ENCODE peak calls at places on chromosomes 13 and 19, in ten cellular contexts. O is mammary epithelial cell, X is Peyer's patch, F is A549, U is small intestine, Y is hepatocyte, K is stomach, E is AG04450, Z is HCT116, S is testis. R is an unnamed sample.

GRCh38 chr13:102484329-102484728 is 82.5 kb upstream of the FGF14 start:
- DNase-seq in X (no peak), K (no peak), Y (no peak), F (no peak), E (no peak), Z (no peak), U (no peak), S (no peak), O (peak), R (no peak)

GRCh38 chr19:46533085-46534081 is 37.7 kb upstream of the PNMA8B start:
- DNase-seq in Z (no peak), K (no peak), Y (no peak), X (no peak), S (no peak), U (no peak), F (no peak), E (no peak), O (no peak), R (no peak)

GRCh38 chr13:85191996-85192395 is 607.2 kb downstream of the SLITRK6 start:
- DNase-seq in F (no peak), Z (no peak), U (no peak), Y (no peak), E (no peak), O (no peak), K (no peak), S (no peak), X (no peak), R (no peak)

GRCh38 chr19:33644284-33644836 is 22.6 kb downstream of the CHST8 start:
- DNase-seq in X (no peak), E (no peak), S (no peak), O (no peak), Z (no peak), Y (no peak), U (no peak), F (no peak), K (no peak), R (peak)

GRCh38 chr13:26185720-26186119 is 36.4 kb downstream of the RNF6 start:
- DNase-seq in F (no peak), S (no peak), U (no peak), Y (peak), X (no peak), Z (no peak), O (no peak), K (no peak), E (no peak), R (no peak)

GRCh38 chr19:43936219-43936618 is 1.1 kb upstream of the ZNF45 start:
- DNase-seq in Y (no peak), Z (no peak), O (peak), U (peak), F (no peak), E (no peak), X (no peak), S (no peak), K (no peak), R (no peak)

GRCh38 chr13:66212511-66212910 is 1017.6 kb downstream of the PCDH9 start:
- DNase-seq in Z (no peak), Y (no peak), E (no peak), U (no peak), F (no peak), K (no peak), O (no peak), S (no peak), X (no peak), R (no peak)

GRCh38 chr19:36514012-36514612 is 14.0 kb downstream of the ZNF260 start:
- DNase-seq in O (no peak), F (no peak), X (no peak), Y (no peak), K (no peak), Z (no peak), E (no peak), S (no peak), U (no peak), R (no peak)

GRCh38 chr13:31201341-31202024 is 1.7 kb downstream of the B3GLCT start:
- DNase-seq in Y (no peak), K (no peak), O (peak), F (no peak), Z (no peak), E (no peak), S (peak), U (no peak), X (no peak), R (no peak)

GRCh38 chr13:33676700-33677048 is 141.3 kb upstream of the RFC3 start:
- DNase-seq in O (peak), S (peak), Y (peak), U (peak), Z (no peak), K (peak), E (peak), F (peak), X (no peak), R (no peak)

DNA sequence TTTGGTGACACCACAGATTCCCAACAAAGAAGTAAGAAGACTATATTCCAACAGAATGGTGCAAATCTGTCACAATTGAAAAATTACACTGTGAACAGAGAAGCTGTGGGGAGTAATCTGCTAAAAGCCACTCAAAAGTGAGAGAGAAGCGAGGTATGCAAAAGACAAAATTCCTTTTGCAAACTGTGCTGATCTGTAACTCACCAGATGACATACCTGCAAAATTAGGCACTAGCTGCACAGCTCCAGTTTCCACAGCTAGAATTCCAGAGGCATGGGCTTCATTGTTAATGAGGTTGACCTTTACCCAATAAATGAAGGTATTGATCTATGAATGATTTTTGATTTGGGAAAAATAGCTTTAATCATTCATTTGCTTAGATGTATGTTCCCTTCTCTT is 85.0 kb downstream of the LACC1 start:
- DNase-seq in U (no peak), S (no peak), O (no peak), Y (no peak), X (no peak), F (no peak), K (no peak), E (no peak), Z (no peak), R (no peak)
- H3K27ac ChIP-seq in U (no peak), S (peak), O (no peak), Y (no peak), X (no peak), F (no peak), K (no peak), E (no peak), Z (no peak), R (no peak)

GRCh38 chr19:18001837-18002345 is 6.1 kb upstream of the ARRDC2 start:
- DNase-seq in F (no peak), Y (no peak), K (no peak), U (no peak), Z (no peak), S (no peak), X (no peak), O (no peak), E (no peak), R (no peak)
- H3K4me3 ChIP-seq in F (peak), Y (peak), K (peak), U (peak), Z (peak), S (peak), X (peak), O (peak), E (peak), R (peak)

GRCh38 chr19:13984186-13984585 is 21.9 kb downstream of the RFX1 start:
- DNase-seq in X (no peak), Y (no peak), E (no peak), S (no peak), O (no peak), Z (no peak), U (no peak), F (no peak), K (no peak), R (no peak)

GRCh38 chr19:13987101-13987890 is 18.8 kb downstream of the RFX1 start:
- DNase-seq in O (no peak), Z (no peak), F (no peak), Y (no peak), S (peak), E (no peak), K (peak), X (no peak), U (no peak), R (no peak)

GRCh38 chr19:13986348-13986904 is 19.7 kb downstream of the RFX1 start:
- DNase-seq in Z (no peak), O (no peak), X (peak), E (peak), U (peak), F (no peak), S (peak), Y (peak), K (peak), R (no peak)

GRCh38 chr19:13984875-13985741 is 21.0 kb downstream of the RFX1 start:
- DNase-seq in X (peak), U (no peak), E (no peak), F (no peak), S (no peak), Z (no peak), K (no peak), Y (no peak), O (no peak), R (no peak)

GRCh38 chr19:13985771-13986347 is 20.3 kb downstream of the RFX1 start:
- DNase-seq in E (no peak), K (no peak), S (no peak), O (no peak), Z (no peak), Y (no peak), X (peak), F (no peak), U (no peak), R (no peak)
- H3K27ac ChIP-seq in E (peak), K (peak), S (peak), O (no peak), Z (no peak), Y (peak), X (peak), F (no peak), U (peak), R (peak)

GRCh38 chr13:113819341-113819730 is 44.5 kb downstream of the GAS6 start:
- DNase-seq in Y (no peak), U (no peak), K (no peak), O (no peak), S (no peak), E (no peak), Z (no peak), X (no peak), F (no peak), R (no peak)

GRCh38 chr13:113818700-113819295 is 45.1 kb downstream of the GAS6 start:
- DNase-seq in S (no peak), E (no peak), Z (no peak), X (no peak), U (no peak), Y (no peak), O (no peak), F (no peak), K (no peak), R (no peak)

GRCh38 chr13:113820813-113821651 is 42.8 kb downstream of the GAS6 start:
- DNase-seq in S (peak), Y (peak), E (peak), X (peak), F (peak), O (peak), K (no peak), Z (no peak), U (no peak), R (peak)

GRCh38 chr13:113821847-113822246 is 42.0 kb downstream of the GAS6 start:
- DNase-seq in X (no peak), S (no peak), O (no peak), Z (no peak), E (no peak), F (no peak), U (no peak), Y (no peak), K (no peak), R (no peak)

GRCh38 chr13:113819731-113820715 is 43.9 kb downstream of the GAS6 start:
- DNase-seq in S (no peak), O (no peak), K (no peak), X (no peak), F (no peak), Z (no peak), Y (no peak), E (no peak), U (no peak), R (no peak)
- H3K4me3 ChIP-seq in S (no peak), O (no peak), K (no peak), X (no peak), F (no peak), Z (no peak), Y (no peak), E (no peak), U (no peak), R (peak)

DNA sequence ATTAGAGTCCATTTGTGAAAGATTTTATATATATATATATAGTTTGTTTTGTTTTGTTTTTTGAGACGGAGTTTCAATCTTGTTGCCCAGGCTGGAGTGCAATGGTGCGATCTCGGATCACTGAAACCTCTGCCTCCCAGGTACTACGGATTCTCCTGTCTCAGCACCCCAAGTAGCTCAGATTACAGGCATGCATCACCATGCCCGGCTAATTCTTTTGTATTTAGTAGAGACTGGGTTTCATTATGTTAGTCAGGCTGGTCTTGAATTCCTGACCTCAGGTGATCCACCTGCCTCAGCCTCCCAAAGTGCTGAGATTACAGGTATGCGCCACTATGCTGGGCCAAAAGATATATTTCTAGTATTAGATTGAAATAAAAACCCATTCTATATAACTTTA is 4.0 kb upstream of the ZNF701 start:
- DNase-seq in O (no peak), X (no peak), E (no peak), Y (no peak), U (no peak), S (no peak), K (no peak), F (no peak), Z (no peak), R (no peak)
- H3K27ac ChIP-seq in O (no peak), X (no peak), E (no peak), Y (peak), U (no peak), S (no peak), K (no peak), F (no peak), Z (no peak), R (no peak)

GRCh38 chr19:8461376-8461775 is 16.6 kb downstream of the HNRNPM start:
- DNase-seq in S (no peak), F (no peak), Z (no peak), X (no peak), Y (no peak), U (no peak), O (no peak), K (no peak), E (no peak), R (no peak)
- H3K4me3 ChIP-seq in S (no peak), F (no peak), Z (no peak), X (no peak), Y (no peak), U (no peak), O (no peak), K (no peak), E (no peak), R (no peak)

GRCh38 chr19:41416194-41416674 is 10.9 kb downstream of the B3GNT8 start:
- DNase-seq in O (no peak), K (no peak), S (no peak), Y (peak), E (no peak), Z (no peak), F (no peak), X (no peak), U (peak), R (no peak)

GRCh38 chr19:41413947-41414346 is 13.2 kb downstream of the B3GNT8 start:
- DNase-seq in S (no peak), F (no peak), U (no peak), Z (no peak), X (no peak), Y (no peak), K (no peak), O (no peak), E (no peak), R (no peak)

GRCh38 chr19:41411682-41412265 is 14.2 kb downstream of the BCKDHA start:
- DNase-seq in U (no peak), K (no peak), O (peak), Z (no peak), E (no peak), F (no peak), Y (no peak), S (no peak), X (no peak), R (no peak)

GRCh38 chr19:41412953-41413352 is 14.2 kb downstream of the B3GNT8 start:
- DNase-seq in Y (no peak), F (no peak), X (no peak), K (no peak), E (no peak), O (no peak), Z (no peak), U (no peak), S (no peak), R (no peak)

DNA sequence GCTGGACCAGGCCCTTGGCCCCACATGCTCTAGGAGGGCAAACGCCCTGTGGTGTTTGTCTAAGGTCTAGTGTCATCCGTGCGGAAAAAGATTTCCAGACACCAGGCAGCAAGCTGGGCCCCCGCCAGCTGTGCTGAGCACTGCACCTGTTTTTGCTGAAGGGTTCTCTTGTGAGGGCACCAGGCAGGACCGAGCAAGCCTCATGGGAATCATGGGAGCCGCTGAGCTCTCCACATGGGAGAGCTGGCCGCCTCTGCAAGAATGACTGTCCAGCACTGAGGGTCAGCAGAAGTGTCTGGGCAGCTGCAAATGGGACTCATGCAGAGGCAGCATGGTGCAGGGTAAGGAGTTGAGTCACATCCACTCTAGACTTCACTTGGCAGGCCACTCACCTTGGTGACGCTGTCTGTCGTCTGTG is 12.0 kb downstream of the B3GNT8 start:
- DNase-seq in F (no peak), U (no peak), S (no peak), K (no peak), X (no peak), O (no peak), Y (no peak), E (no peak), Z (no peak), R (no peak)
- H3K27ac ChIP-seq in F (no peak), U (no peak), S (no peak), K (no peak), X (no peak), O (no peak), Y (no peak), E (no peak), Z (no peak), R (no peak)

DNA sequence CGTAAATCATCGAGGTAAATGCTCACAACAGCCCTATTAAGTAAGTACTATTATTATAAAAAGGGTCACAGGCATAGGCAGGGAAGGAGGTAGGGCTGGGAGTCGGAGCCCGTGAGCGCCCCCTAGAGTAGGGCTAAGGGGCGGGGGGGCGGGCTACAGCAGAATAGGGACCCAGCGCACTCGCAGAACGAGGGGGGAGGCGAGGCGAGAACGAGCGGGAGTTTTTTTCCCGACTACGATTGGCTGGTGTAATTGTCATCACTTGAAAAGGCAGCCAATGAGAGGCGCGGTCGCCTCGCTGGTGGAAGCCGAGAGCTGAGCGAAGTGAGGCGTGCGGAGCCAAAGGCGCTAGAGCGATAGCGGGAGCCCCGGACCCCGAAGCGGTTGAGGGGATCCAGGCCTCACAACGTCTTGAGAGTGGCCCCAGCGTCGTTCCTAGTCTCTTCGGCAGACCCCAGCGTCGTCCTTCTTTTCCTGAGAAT is 24.2 kb downstream of the KEAP1 start:
- DNase-seq in Y (peak), O (peak), K (peak), U (peak), F (peak), Z (peak), S (peak), X (peak), E (peak), R (peak)
- H3K4me3 ChIP-seq in Y (no peak), O (peak), K (peak), U (no peak), F (no peak), Z (no peak), S (peak), X (peak), E (peak), R (peak)

GRCh38 chr19:2325261-2326046 is 2.9 kb downstream of the LSM7 start:
- DNase-seq in Z (no peak), X (peak), F (no peak), K (no peak), S (no peak), Y (no peak), O (no peak), E (no peak), U (no peak), R (no peak)
- H3K27ac ChIP-seq in Z (no peak), X (no peak), F (no peak), K (no peak), S (no peak), Y (no peak), O (no peak), E (no peak), U (no peak), R (no peak)